ENCODE peak calls at places on chromosome 21, in seven cellular contexts. N is ovary, J is A549, I is suprapubic skin, E is GM12878, Y is tibial nerve, H is stomach. Q is an unnamed sample.
A peak's percentile ranks its signal among the peaks of the same experiment; 100 is the strongest.

GRCh38 chr21:34630536-34631143 is 15.7 kb upstream of the RCAN1 start:
- DNase-seq in N (no peak), J (peak; percentile 40), I (no peak), E (peak; percentile 33), Y (peak; percentile 49), H (no peak), Q (no peak)

GRCh38 chr21:35217504-35218060 is 168.5 kb upstream of the RUNX1 start:
- DNase-seq in N (no peak), J (peak; percentile 48), I (no peak), E (no peak), Y (no peak), H (no peak), Q (no peak)

GRCh38 chr21:40422851-40423635 is 423.9 kb downstream of the DSCAM start:
- DNase-seq in N (no peak), J (no peak), I (no peak), E (no peak), Y (no peak), H (no peak), Q (no peak)

GRCh38 chr21:33396966-33397365 is 6.2 kb upstream of the IFNGR2 start:
- DNase-seq in N (no peak), J (no peak), I (no peak), E (no peak), Y (no peak), H (no peak), Q (no peak)

GRCh38 chr21:45972353-45972715 is 9.2 kb upstream of the COL6A1 start:
- DNase-seq in N (peak; percentile 63), J (no peak), I (peak; percentile 74), E (no peak), Y (no peak), H (no peak), Q (peak; percentile 13)

GRCh38 chr21:24428539-24429186 is 1178.6 kb downstream of the MRPL39 start:
- DNase-seq in N (no peak), J (no peak), I (no peak), E (no peak), Y (no peak), H (no peak), Q (no peak)

GRCh38 chr21:40215941-40216340 is 348.7 kb downstream of the PCP4 start:
- DNase-seq in N (no peak), J (no peak), I (no peak), E (no peak), Y (no peak), H (no peak), Q (no peak)

GRCh38 chr21:34606051-34606450 is 8.9 kb downstream of the RCAN1 start:
- DNase-seq in N (no peak), J (no peak), I (no peak), E (no peak), Y (no peak), H (no peak), Q (no peak)

GRCh38 chr21:31909153-31909771 is 36.4 kb downstream of the HUNK start:
- DNase-seq in N (peak; percentile 17), J (no peak), I (no peak), E (no peak), Y (no peak), H (no peak), Q (no peak)

GRCh38 chr21:40120944-40121575 is 253.8 kb downstream of the PCP4 start:
- DNase-seq in N (no peak), J (peak; percentile 11), I (no peak), E (no peak), Y (no peak), H (no peak), Q (no peak)

GRCh38 chr21:34004984-34005383 is 68.4 kb upstream of the MRPS6 start:
- DNase-seq in N (no peak), J (no peak), I (no peak), E (no peak), Y (no peak), H (no peak), Q (no peak)

GRCh38 chr21:34296878-34297277 is 66.9 kb upstream of the KCNE2 start:
- DNase-seq in N (no peak), J (no peak), I (no peak), E (no peak), Y (no peak), H (no peak), Q (no peak)

GRCh38 chr21:32348604-32349332 is 44.0 kb downstream of the URB1 start:
- DNase-seq in N (no peak), J (no peak), I (no peak), E (no peak), Y (no peak), H (no peak), Q (no peak)

GRCh38 chr21:39676054-39676771 is 63.5 kb downstream of the B3GALT5 start:
- DNase-seq in N (no peak), J (peak; percentile 45), I (no peak), E (peak; percentile 51), Y (no peak), H (no peak), Q (peak; percentile 31)

GRCh38 chr21:26659181-26659580 is 86.1 kb upstream of the CYYR1 start:
- DNase-seq in N (no peak), J (no peak), I (no peak), E (no peak), Y (no peak), H (no peak), Q (no peak)

GRCh38 chr21:35096959-35097358 is 47.9 kb upstream of the RUNX1 start:
- DNase-seq in N (no peak), J (no peak), I (no peak), E (no peak), Y (no peak), H (no peak), Q (no peak)

GRCh38 chr21:32641715-32642698 is 29.8 kb upstream of the CFAP298 start:
- DNase-seq in N (no peak), J (peak; percentile 2), I (no peak), E (no peak), Y (no peak), H (no peak), Q (no peak)

GRCh38 chr21:46667735-46668380 is 32.4 kb downstream of the PRMT2 start:
- DNase-seq in N (no peak), J (peak; percentile 57), I (no peak), E (no peak), Y (no peak), H (no peak), Q (no peak)

GRCh38 chr21:33650230-33650629 is 7.9 kb downstream of the ITSN1 start:
- DNase-seq in N (no peak), J (no peak), I (no peak), E (no peak), Y (no peak), H (no peak), Q (no peak)

GRCh38 chr21:43353282-43354010 is 73.5 kb downstream of the SIK1 start:
- DNase-seq in N (no peak), J (no peak), I (no peak), E (no peak), Y (no peak), H (no peak), Q (no peak)

GRCh38 chr21:31220567-31220966 is 123.5 kb downstream of the TIAM1 start:
- DNase-seq in N (no peak), J (no peak), I (no peak), E (no peak), Y (peak; percentile 18), H (no peak), Q (no peak)

GRCh38 chr21:27804515-27804914 is 837.6 kb upstream of the ADAMTS5 start:
- DNase-seq in N (no peak), J (no peak), I (no peak), E (no peak), Y (no peak), H (no peak), Q (no peak)

GRCh38 chr21:32328595-32328994 is 29.9 kb downstream of the MRAP start:
- DNase-seq in N (no peak), J (no peak), I (no peak), E (no peak), Y (no peak), H (no peak), Q (no peak)

GRCh38 chr21:20997633-20998455 is at the start of gene NCAM2:
- DNase-seq in N (peak; percentile 49), J (peak; percentile 38), I (peak; percentile 76), E (no peak), Y (peak; percentile 33), H (peak; percentile 72), Q (peak; percentile 64)

GRCh38 chr21:14259669-14260458 is 43.9 kb downstream of the RBM11 start:
- DNase-seq in N (no peak), J (peak; percentile 37), I (no peak), E (no peak), Y (no peak), H (no peak), Q (no peak)

GRCh38 chr21:28150021-28150420 is 842.7 kb downstream of the LTN1 start:
- DNase-seq in N (no peak), J (no peak), I (no peak), E (no peak), Y (no peak), H (no peak), Q (no peak)

GRCh38 chr21:34582506-34583150 is 32.3 kb downstream of the RCAN1 start:
- DNase-seq in N (no peak), J (peak; percentile 28), I (no peak), E (no peak), Y (no peak), H (no peak), Q (no peak)

GRCh38 chr21:16264314-16264713 is 534.5 kb downstream of the USP25 start:
- DNase-seq in N (no peak), J (no peak), I (no peak), E (no peak), Y (no peak), H (no peak), Q (no peak)

GRCh38 chr21:31254131-31254530 is 89.9 kb downstream of the TIAM1 start:
- DNase-seq in N (no peak), J (no peak), I (no peak), E (no peak), Y (no peak), H (no peak), Q (no peak)

GRCh38 chr21:31201548-31201947 is 142.5 kb downstream of the TIAM1 start:
- DNase-seq in N (no peak), J (no peak), I (peak; percentile 74), E (peak; percentile 35), Y (peak; percentile 84), H (no peak), Q (peak; percentile 10)

GRCh38 chr21:42061195-42061865 is 9.8 kb upstream of the UMODL1 start:
- DNase-seq in N (no peak), J (no peak), I (no peak), E (peak; percentile 81), Y (no peak), H (no peak), Q (peak; percentile 70)
- H3K27ac ChIP-seq in N (no peak overlapping the region), J (no peak overlapping the region), I (no peak overlapping the region), E (peak overlapping the region; percentile 93), Y (peak overlapping the region; percentile 65), H (no peak overlapping the region), Q (peak overlapping the region; percentile 34)

GRCh38 chr21:44784810-44785209 is 16.8 kb downstream of the UBE2G2 start:
- DNase-seq in N (no peak), J (no peak), I (no peak), E (no peak), Y (no peak), H (no peak), Q (no peak)
- TF ChIP-seq EP300 in N (no peak), J (no peak), I (no peak), E (no peak), Y (no peak), H (no peak), Q (no peak)

GRCh38 chr21:37547615-37547975 is 181.0 kb downstream of the DYRK1A start:
- DNase-seq in N (no peak), J (no peak), I (no peak), E (no peak), Y (no peak), H (no peak), Q (no peak)
- H3K27ac ChIP-seq in N (no peak overlapping the region), J (no peak overlapping the region), I (no peak overlapping the region), E (no peak overlapping the region), Y (no peak overlapping the region), H (no peak overlapping the region), Q (no peak overlapping the region)

GRCh38 chr21:37157938-37158337 is 84.9 kb downstream of the TTC3 start:
- DNase-seq in N (no peak), J (no peak), I (no peak), E (no peak), Y (no peak), H (no peak), Q (no peak)
- TF ChIP-seq EP300 in N (no peak), J (no peak), I (no peak), E (no peak), Y (no peak), H (no peak), Q (no peak)

Q was measured in transverse colon.